ENCODE peak calls at places on chromosomes 12 and 14, in four cellular contexts. Y, U, X and C are unnamed samples.

GRCh38 chr14:97029800-97030199 is 232.6 kb downstream of the VRK1 start:
- DNase-seq in X (no peak), Y (peak; percentile 11), U (no peak), C (no peak)

GRCh38 chr14:88421286-88421685 is 35.8 kb downstream of the SPATA7 start:
- DNase-seq in X (no peak), U (no peak), Y (no peak), C (no peak)

GRCh38 chr12:52402873-52403510 is 3.1 kb downstream of the KRT82 start:
- DNase-seq in Y (no peak), U (no peak), X (no peak), C (no peak)

GRCh38 chr12:110844551-110845395 is 2.0 kb upstream of the CCDC63 start:
- DNase-seq in X (no peak), U (no peak), Y (no peak), C (no peak)

GRCh38 chr14:30496852-30497251 is 62.1 kb upstream of the G2E3 start:
- DNase-seq in Y (no peak), U (no peak), X (no peak), C (no peak)

GRCh38 chr12:51744235-51744634 is 104.3 kb downstream of the FIGNL2 start:
- DNase-seq in X (no peak), Y (no peak), U (no peak), C (no peak)

GRCh38 chr12:83097656-83098055 is 410.9 kb downstream of the TMTC2 start:
- DNase-seq in U (no peak), X (no peak), Y (no peak), C (no peak)

GRCh38 chr14:36021030-36021422 is 155.5 kb downstream of the PTCSC3 start:
- DNase-seq in Y (no peak), X (peak; percentile 23), U (no peak), C (no peak)

GRCh38 chr12:68317047-68317667 is 15.0 kb downstream of the MDM1 start:
- DNase-seq in X (no peak), Y (peak; percentile 41), U (peak; percentile 20), C (no peak)

GRCh38 chr12:2682301-2683282 is 112.2 kb upstream of the FKBP4 start:
- DNase-seq in U (no peak), Y (peak; percentile 75), X (no peak), C (no peak)

GRCh38 chr12:117120787-117121186 is 21.6 kb upstream of the TESC start:
- DNase-seq in X (no peak), Y (no peak), U (no peak), C (no peak)

GRCh38 chr14:77612011-77612620 is 4.3 kb downstream of the SPTLC2 start:
- DNase-seq in U (no peak), X (no peak), Y (no peak), C (no peak)

GRCh38 chr12:76588881-76589565 is 29.5 kb upstream of the OSBPL8 start:
- DNase-seq in Y (peak; percentile 86), U (no peak), X (no peak), C (no peak)

GRCh38 chr14:90301580-90302181 is 30.1 kb downstream of the NRDE2 start:
- DNase-seq in X (no peak), U (no peak), Y (peak; percentile 25), C (no peak)

GRCh38 chr12:53047221-53048032 is 2.4 kb upstream of the TNS2 start:
- DNase-seq in Y (no peak), X (no peak), U (peak; percentile 94), C (peak; percentile 81)

GRCh38 chr12:93827669-93828068 is 150.5 kb downstream of the CRADD start:
- DNase-seq in Y (no peak), X (no peak), U (no peak), C (no peak)

GRCh38 chr12:124273630-124274029 is 21.3 kb upstream of the RFLNA start:
- DNase-seq in X (peak; percentile 37), Y (peak; percentile 23), U (peak; percentile 85), C (no peak)

GRCh38 chr12:118714051-118714460 is 267.3 kb upstream of the SRRM4 start:
- DNase-seq in U (peak; percentile 54), Y (peak; percentile 77), X (peak; percentile 11), C (peak; percentile 28)

GRCh38 chr12:27820564-27820963 is 40.5 kb upstream of the MANSC4 start:
- DNase-seq in U (no peak), X (no peak), Y (no peak), C (no peak)

GRCh38 chr14:72457641-72458040 is 436.3 kb downstream of the DPF3 start:
- DNase-seq in X (no peak), U (no peak), Y (no peak), C (no peak)

GRCh38 chr12:11954181-11954580 is 116.6 kb upstream of the BCL2L14 start:
- DNase-seq in Y (no peak), U (no peak), X (no peak), C (no peak)

GRCh38 chr12:121801601-121802484 is 2.0 kb upstream of the SETD1B start:
- DNase-seq in U (no peak), X (no peak), Y (peak; percentile 54), C (no peak)

GRCh38 chr12:104910196-104910840 is 47.8 kb downstream of the SLC41A2 start:
- DNase-seq in Y (no peak), X (no peak), U (no peak), C (no peak)

GRCh38 chr12:61916856-61917255 is 343.3 kb upstream of the USP15 start:
- DNase-seq in X (no peak), Y (no peak), U (no peak), C (no peak)

GRCh38 chr12:52070243-52070925 is 606 bp downstream of the ATG101 start:
- DNase-seq in X (no peak), Y (no peak), U (no peak), C (no peak)

GRCh38 chr12:754238-754816 is 1.9 kb downstream of the WNK1 start:
- DNase-seq in X (no peak), Y (peak; percentile 7), U (no peak), C (no peak)

GRCh38 chr14:105529506-105530445 is 3.4 kb downstream of the TMEM121 start:
- DNase-seq in X (no peak), U (peak; percentile 43), Y (no peak), C (no peak)

GRCh38 chr12:18882690-18883089 is 144.8 kb downstream of the CAPZA3 start:
- DNase-seq in Y (no peak), X (no peak), U (no peak), C (no peak)

GRCh38 chr12:62291888-62292760 is 31.9 kb downstream of the USP15 start:
- DNase-seq in Y (no peak), X (no peak), U (no peak), C (no peak)

GRCh38 chr14:75566321-75566720 is 12.1 kb upstream of the FLVCR2 start:
- DNase-seq in Y (no peak), X (no peak), U (no peak), C (no peak)

GRCh38 chr12:1197264-1198018 is 206.4 kb downstream of the ERC1 start:
- DNase-seq in Y (no peak), X (no peak), U (no peak), C (no peak)

GRCh38 chr14:51458563-51458955 is 193.2 kb upstream of the FRMD6 start:
- DNase-seq in U (no peak), Y (no peak), X (no peak), C (no peak)

GRCh38 chr12:80567391-80567790 is 123.4 kb downstream of the PTPRQ start:
- DNase-seq in X (no peak), U (no peak), Y (no peak), C (no peak)

GRCh38 chr14:104390941-104391901 is 188.3 kb upstream of the C14orf180 start:
- DNase-seq in U (no peak), X (no peak), Y (no peak), C (no peak)

GRCh38 chr14:31842905-31843304 is 234.2 kb upstream of the ARHGAP5 start:
- DNase-seq in U (no peak), Y (peak; percentile 2), X (no peak), C (no peak)

GRCh38 chr12:63151061-63151897 is at the start of gene AVPR1A:
- DNase-seq in Y (no peak), U (no peak), X (no peak), C (peak; percentile 4)

GRCh38 chr12:91833780-91834359 is 311.8 kb downstream of the BTG1 start:
- DNase-seq in Y (no peak), U (no peak), X (no peak), C (no peak)

GRCh38 chr12:6638305-6638704 is 2.5 kb upstream of the LPAR5 start:
- DNase-seq in U (no peak), Y (peak; percentile 77), X (no peak), C (no peak)

GRCh38 chr12:6632026-6632978 is 3.5 kb downstream of the LPAR5 start:
- DNase-seq in X (peak; percentile 81), U (no peak), Y (peak; percentile 52), C (no peak)

GRCh38 chr12:6635856-6636521 is at the start of gene LPAR5:
- DNase-seq in Y (peak; percentile 66), X (no peak), U (peak; percentile 78), C (no peak)

GRCh38 chr12:6639151-6639773 is 3.5 kb upstream of the LPAR5 start:
- DNase-seq in U (peak; percentile 83), Y (no peak), X (no peak), C (no peak)

GRCh38 chr12:6635375-6635855 is 344 bp downstream of the LPAR5 start:
- DNase-seq in U (peak; percentile 34), X (no peak), Y (peak; percentile 59), C (no peak)
- TF ChIP-seq SPI1 in U (no peak), X (peak; percentile 20), Y (no peak), C (peak; percentile 17)

DNA sequence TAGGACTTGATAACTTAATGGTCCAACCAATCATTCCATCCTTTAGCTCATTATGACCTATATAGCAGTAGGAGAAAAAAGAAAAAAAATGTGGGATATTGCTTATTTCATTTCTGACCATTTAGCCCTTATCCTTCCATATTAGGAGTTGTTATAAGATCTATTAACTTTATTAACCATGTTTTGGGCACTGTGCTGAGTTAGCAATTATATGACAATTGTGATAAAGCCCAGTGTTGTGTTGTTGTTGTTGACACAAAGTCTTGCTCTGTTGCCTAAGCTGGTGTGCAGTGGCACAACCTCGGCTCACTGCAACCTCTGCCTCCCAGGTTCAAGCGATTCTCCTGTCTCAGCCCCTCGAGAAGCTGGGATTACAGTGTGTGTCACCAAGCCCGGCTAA is 569.7 kb upstream of the FOXG1 start:
- DNase-seq in X (no peak), U (no peak), Y (no peak), C (no peak)
- TF ChIP-seq SPI1 in X (no peak), U (no peak), Y (no peak), C (no peak)

DNA sequence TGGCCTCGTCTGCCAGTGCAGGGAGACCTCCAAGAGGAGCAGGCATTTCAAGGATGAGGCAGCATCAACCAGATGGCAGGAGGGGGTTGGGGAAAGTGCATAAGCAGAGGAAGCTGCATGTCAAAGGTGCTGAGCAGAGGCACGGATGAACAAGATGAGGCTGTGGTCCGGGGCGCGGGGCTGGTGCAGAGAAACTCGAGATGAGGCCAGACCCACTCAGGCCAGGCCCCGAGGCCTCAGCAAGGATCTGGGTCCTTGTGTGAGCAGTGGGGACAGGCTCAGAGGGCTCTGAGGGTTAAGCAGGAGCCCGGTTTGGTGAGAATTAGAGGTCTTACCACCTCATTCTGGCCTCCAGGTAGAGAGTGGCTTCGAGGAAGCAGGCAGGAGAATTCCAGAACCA is 98.8 kb downstream of the DICER1 start:
- DNase-seq in Y (no peak), X (no peak), U (no peak), C (no peak)
- TF ChIP-seq SPI1 in Y (no peak), X (no peak), U (no peak), C (no peak)

GRCh38 chr14:22597265-22597664 is 835 bp upstream of the ABHD4 start:
- DNase-seq in Y (no peak), X (no peak), U (no peak), C (no peak)
- TF ChIP-seq SPI1 in Y (no peak), X (no peak), U (no peak), C (no peak)